ENCODE peak calls at places on chromosomes 16 and 17, in four cellular contexts. A is ovary, O is adrenal gland, G is HCT116. K is an unnamed sample.

GRCh38 chr17:42743595-42744282 is 1.1 kb downstream of the EZH1 start:
- DNase-seq in A (no peak), O (no peak), G (no peak), K (no peak)

GRCh38 chr17:49549311-49549605 is 26.4 kb upstream of the NXPH3 start:
- DNase-seq in A (no peak), O (no peak), G (no peak), K (no peak)

GRCh38 chr17:64706224-64707076 is 44.3 kb upstream of the SMURF2 start:
- DNase-seq in A (no peak), O (no peak), G (peak), K (no peak)

GRCh38 chr16:86834451-86835035 is 256.2 kb downstream of the FOXL1 start:
- DNase-seq in A (no peak), O (no peak), G (no peak), K (no peak)

GRCh38 chr16:31093132-31093703 is 1.4 kb downstream of the VKORC1 start:
- DNase-seq in A (peak), O (peak), G (no peak), K (no peak)

GRCh38 chr17:75077490-75078096 is 10.2 kb upstream of the SLC16A5 start:
- DNase-seq in A (peak), O (peak), G (no peak), K (peak)

GRCh38 chr16:28192811-28193529 is 18.8 kb downstream of the XPO6 start:
- DNase-seq in A (no peak), O (no peak), G (no peak), K (no peak)

GRCh38 chr16:84982434-84982833 is 28.9 kb downstream of the ZDHHC7 start:
- DNase-seq in A (no peak), O (no peak), G (no peak), K (peak)

GRCh38 chr16:51243836-51244483 is 92.9 kb upstream of the SALL1 start:
- DNase-seq in A (no peak), O (no peak), G (no peak), K (no peak)

DNA sequence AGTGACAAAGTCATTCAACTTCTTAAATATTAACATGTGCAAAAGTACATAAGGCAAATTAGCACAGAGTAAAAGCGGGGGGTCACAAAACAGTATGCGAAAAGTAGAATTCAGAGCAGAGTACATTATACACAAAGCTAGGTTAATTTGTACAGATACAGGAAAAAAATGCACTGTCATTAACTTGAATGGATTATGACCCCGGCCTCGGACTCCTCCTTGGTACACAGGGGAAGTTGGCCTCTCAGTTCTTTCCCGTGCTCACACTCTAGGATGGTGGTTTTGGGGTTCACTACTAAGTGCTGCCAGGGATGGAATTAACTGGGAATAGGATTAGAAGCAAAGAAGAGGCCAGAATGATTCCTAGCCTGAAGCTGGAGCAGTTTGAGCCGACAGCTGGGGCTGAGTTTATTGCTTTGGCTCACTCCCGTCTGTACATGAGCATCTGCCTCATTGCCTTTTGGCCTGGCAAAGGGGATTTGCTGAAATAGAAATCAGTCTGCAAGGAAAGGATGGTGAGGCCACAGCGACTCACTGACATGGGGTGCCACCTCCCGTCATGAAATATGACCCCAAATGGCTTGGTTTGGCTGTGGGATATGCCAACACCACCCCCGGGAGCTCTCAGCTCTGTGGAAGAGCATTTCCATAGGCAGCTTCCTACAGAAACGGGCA is 23.6 kb downstream of the NTN1 start:
- DNase-seq in A (no peak), O (no peak), G (no peak), K (no peak)
- H3K4me3 ChIP-seq in A (no peak), O (no peak), G (no peak), K (no peak)

GRCh38 chr17:83051423-83052240 is 27.8 kb upstream of the METRNL start:
- DNase-seq in A (peak), O (peak), G (peak), K (peak)
- TF ChIP-seq POLR2A in A (peak), O (peak), G (peak), K (peak)

DNA sequence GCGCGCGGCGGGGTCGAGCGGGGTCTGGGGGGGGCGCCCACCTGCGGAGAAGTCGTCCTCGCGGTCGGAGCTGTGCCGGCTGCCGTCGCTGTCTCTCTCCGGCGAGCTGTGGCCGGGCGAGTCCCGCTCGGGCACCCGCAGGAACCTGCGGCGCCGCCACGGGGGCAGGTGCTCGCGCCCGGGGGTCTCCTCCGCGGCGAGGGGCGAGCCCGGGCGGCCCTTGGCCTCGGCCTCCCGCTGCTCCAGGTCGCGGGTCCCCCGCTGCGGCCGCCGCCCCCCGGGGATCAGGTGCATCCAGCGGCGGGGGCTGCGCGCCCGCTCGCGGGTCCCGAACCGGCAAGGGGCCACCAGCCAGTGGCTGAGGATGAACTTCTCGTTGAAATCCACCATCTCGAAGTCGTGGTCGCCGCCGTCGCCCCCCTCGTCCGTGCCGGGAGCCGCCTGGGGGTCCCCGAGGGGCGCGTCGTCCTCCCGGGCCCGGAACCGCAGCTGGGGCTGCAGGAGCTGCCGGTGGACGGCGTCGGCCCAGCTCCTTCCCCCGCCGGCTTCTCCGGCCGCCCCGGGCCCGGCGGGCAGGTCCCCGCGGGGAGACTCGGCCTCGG is 41.4 kb upstream of the BHLHA9 start:
- DNase-seq in A (no peak), O (no peak), G (no peak), K (no peak)
- H3K4me3 ChIP-seq in A (peak), O (no peak), G (no peak), K (peak)

GRCh38 chr17:77668518-77668917 is 290.0 kb upstream of the TNRC6C start:
- DNase-seq in A (no peak), O (no peak), G (no peak), K (no peak)

GRCh38 chr17:77665833-77666232 is 292.7 kb upstream of the TNRC6C start:
- DNase-seq in A (no peak), O (no peak), G (no peak), K (no peak)

GRCh38 chr17:77667478-77667877 is 291.0 kb upstream of the TNRC6C start:
- DNase-seq in A (no peak), O (no peak), G (no peak), K (no peak)

GRCh38 chr17:77666480-77666879 is 292.0 kb upstream of the TNRC6C start:
- DNase-seq in A (no peak), O (no peak), G (no peak), K (no peak)

DNA sequence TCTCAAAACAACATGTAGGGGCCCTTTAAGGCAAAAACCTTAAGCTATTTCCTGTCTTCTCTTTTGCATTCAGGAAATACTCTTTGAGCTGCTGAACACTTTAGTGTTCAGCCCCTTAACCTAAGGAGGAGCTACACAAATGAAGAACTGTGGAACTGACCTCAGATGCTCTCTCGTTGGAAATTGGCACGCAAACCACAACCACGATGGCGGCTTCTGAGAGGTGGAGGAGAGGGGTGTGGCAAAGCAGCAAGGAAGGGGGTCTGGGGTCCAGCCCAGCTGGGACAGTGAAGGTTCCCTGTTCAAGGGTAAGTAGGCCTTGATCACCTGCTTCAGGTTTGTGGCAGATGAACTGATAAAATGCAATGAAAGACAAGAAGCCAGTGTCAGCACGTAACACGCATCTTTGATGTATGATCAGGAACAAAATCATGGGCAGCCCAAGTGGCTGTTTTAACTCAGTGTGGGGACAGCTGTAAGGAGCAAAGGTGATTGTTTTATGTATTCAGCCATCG is 291.6 kb upstream of the TNRC6C start:
- DNase-seq in A (no peak), O (no peak), G (no peak), K (no peak)
- TF ChIP-seq POLR2A in A (no peak), O (no peak), G (no peak), K (no peak)

DNA sequence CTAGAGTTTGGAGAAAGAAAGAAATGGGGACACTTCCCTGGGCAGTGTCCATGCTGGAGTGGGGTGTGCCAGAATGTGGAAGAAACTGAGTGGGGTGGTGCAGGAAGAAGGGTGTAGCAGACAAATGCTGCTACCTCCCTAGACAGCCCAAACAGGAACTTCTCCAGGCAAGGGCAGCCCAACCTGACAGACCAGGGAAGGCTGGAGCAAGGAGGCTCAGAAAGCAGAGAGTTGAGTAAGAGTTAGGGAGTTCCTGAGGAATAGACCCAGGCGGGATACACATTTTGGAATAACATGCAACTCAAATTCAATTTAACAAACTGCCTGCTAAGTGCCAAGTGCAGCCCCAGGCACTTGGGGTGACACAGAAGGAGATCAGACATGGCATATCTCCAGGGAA is 1.0 kb upstream of the MYO18A start:
- DNase-seq in A (no peak), O (no peak), G (no peak), K (no peak)
- H3K4me3 ChIP-seq in A (no peak), O (no peak), G (no peak), K (no peak)

GRCh38 chr16:22297871-22298733 is 893 bp downstream of the POLR3E start:
- DNase-seq in A (peak), O (peak), G (peak), K (peak)
- TF ChIP-seq POLR2A in A (no peak), O (no peak), G (peak), K (no peak)

K was measured in gastrocnemius medialis.